ENCODE peak calls at places on chromosome 22, in five cellular contexts. G, W, D, X and A are unnamed samples.

GRCh38 chr22:23251445-23252093 is 71.3 kb downstream of the BCR start:
- DNase-seq in X (no peak), W (peak), D (peak), G (peak), A (no peak)

GRCh38 chr22:41445171-41446056 is 1.2 kb downstream of the TOB2 start:
- DNase-seq in X (no peak), W (no peak), D (peak), G (no peak), A (no peak)

GRCh38 chr22:19872779-19873137 is 18.1 kb upstream of the GNB1L start:
- DNase-seq in W (no peak), D (no peak), X (no peak), G (no peak), A (no peak)

GRCh38 chr22:19891350-19892248 is 36.9 kb upstream of the GNB1L start:
- DNase-seq in G (peak), W (no peak), X (no peak), D (peak), A (peak)

GRCh38 chr22:30822216-30823014 is 127.7 kb downstream of the OSBP2 start:
- DNase-seq in D (no peak), X (no peak), G (no peak), W (no peak), A (peak)

GRCh38 chr22:22748297-22748743 is 103.9 kb downstream of the GGTLC2 start:
- DNase-seq in G (peak), D (peak), X (no peak), W (no peak), A (peak)

GRCh38 chr22:23922921-23923320 is 28.7 kb downstream of the MIF start:
- DNase-seq in D (no peak), X (no peak), G (peak), W (no peak), A (no peak)

GRCh38 chr22:41274856-41275255 is 11.1 kb downstream of the RANGAP1 start:
- DNase-seq in X (no peak), D (no peak), W (no peak), G (no peak), A (no peak)

GRCh38 chr22:46027219-46028068 is 50.5 kb upstream of the WNT7B start:
- DNase-seq in W (no peak), D (peak), G (peak), X (no peak), A (no peak)

GRCh38 chr22:46090051-46090591 is 60.2 kb upstream of the PPARA start:
- DNase-seq in X (no peak), W (no peak), D (no peak), G (no peak), A (no peak)

GRCh38 chr22:47206185-47206584 is 443.7 kb downstream of the TBC1D22A start:
- DNase-seq in G (no peak), W (no peak), D (no peak), X (no peak), A (no peak)

GRCh38 chr22:36056980-36057379 is 28.4 kb upstream of the RBFOX2 start:
- DNase-seq in D (no peak), X (no peak), G (no peak), W (no peak), A (no peak)

GRCh38 chr22:35477911-35478582 is 62.6 kb upstream of the RASD2 start:
- DNase-seq in W (peak), G (no peak), D (peak), X (no peak), A (peak)

DNA sequence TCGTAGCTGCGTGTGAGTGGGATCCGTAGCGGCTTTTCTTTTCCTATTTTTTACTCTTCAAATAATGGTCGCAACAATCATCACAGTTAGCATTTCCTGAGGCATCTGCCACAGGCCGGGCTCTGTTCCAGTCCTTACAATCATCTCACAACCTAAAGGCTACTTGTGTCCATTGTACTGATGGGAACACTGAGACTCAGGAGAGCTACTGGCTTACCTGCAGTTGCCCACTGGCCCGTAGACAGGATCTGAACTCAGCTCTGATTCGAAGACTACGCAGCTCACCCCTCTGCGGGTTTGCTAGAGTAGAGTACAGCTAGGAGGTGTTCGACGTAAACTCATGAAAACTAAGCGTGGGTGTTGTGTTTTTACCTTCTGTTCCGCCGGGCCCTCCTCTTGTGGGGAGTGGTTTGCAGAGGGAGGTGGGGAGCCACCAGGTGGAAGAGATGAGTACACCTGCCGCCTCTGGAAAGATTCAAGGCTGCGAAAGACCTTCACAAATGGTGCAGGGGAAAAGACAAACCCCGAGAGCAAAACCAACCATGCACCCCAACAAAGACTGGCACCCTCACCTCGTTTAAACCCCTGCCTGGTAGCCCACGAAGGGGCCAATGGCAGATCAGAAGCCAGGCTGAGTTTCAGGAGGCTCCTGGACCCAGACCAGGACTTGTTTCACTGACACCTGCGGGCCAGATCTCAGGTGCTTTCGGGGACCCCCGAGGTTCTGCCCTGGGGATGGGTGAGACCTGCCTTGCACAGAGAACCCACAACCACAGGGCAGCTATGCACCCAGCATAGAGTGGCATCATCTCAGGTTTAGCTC is 18.3 kb upstream of the RFPL3 start:
- DNase-seq in D (no peak), X (no peak), W (no peak), G (no peak), A (no peak)
- TF ChIP-seq SMC3 in D (no peak), X (no peak), W (no peak), G (no peak), A (no peak)

DNA sequence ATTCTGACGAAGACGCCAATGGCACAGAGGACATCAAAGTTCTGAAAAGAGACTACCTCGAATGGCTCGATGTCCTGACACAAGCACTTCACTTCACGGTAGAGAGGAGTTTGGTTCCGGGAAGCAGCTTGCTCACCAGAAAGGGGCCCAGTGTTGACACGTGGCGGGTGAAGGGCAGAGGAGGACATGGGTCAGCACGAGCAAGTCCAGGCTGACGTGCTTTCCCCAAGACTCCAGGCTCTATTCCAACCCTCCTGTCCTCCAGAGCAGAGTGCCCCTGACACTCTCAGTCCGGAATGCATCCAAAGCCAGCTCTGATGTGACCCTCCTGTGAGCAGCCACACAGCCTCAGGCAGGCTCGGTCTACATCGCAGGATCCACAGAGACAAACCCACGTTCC is 77.5 kb upstream of the BID start:
- DNase-seq in X (no peak), D (no peak), W (no peak), G (no peak), A (no peak)
- TF ChIP-seq EP300 in X (no peak), D (no peak), W (no peak), G (no peak), A (no peak)

DNA sequence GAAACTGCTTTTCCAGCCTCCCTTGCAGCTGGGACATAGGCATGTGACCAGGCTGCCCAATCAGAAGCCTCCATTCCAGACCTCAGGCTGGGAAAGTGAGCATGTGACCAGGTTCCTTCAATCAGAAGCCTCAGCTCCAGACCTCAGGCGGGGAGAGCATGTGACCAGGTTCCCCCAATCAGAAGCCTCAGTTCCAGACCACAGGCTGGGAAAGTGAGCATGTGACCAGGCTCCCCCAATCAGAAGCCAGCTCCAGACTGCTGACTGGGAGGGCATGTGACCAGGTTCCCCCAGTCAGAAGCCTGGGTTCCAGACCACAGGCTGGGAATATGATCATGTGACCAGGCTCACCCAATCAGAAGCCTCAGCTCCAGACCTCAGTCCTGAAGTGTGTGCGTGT is 11.7 kb upstream of the IL2RB start:
- DNase-seq in W (peak), X (no peak), D (peak), G (peak), A (no peak)
- TF ChIP-seq SMC3 in W (no peak), X (no peak), D (no peak), G (no peak), A (no peak)

GRCh38 chr22:39298194-39298987 is 21.0 kb downstream of the RPL3 start:
- DNase-seq in X (no peak), G (no peak), D (no peak), W (no peak), A (no peak)
- TF ChIP-seq EP300 in X (no peak), G (no peak), D (no peak), W (no peak), A (no peak)

DNA sequence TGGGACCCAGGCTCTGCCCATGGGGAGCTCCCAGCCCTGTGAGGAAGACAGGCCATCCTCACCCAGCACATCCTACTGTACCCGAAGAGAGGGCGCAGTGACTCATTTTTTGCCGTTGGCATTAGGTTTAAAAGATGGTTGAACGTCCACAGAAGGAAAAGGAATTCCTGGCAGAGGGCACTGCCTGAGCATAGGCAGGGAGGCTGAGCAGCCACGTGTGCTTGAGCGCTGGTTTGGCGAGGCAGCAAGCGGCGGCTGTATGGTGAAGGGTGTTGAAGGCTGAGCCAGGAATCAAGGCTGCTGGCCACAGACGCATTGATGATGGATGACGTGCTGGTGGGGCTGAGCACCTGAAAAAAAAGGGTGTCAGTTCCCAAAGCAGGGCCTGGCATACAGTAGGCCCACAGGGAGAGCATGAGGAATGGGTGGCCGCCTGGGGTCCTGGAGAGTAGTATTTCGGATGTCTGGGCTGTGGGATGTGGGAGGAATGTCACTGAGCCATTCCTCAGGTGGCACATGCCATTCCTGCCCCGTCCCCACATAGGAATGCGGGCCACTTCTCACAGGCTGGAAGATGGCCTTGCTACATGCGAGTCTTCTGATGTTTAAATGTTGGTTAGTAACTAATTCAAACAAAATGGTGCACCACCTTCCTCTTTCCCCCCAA is 112.5 kb downstream of the KIAA1671 start:
- DNase-seq in D (no peak), G (no peak), X (no peak), W (no peak), A (no peak)
- TF ChIP-seq SMC3 in D (no peak), G (no peak), X (no peak), W (no peak), A (no peak)

GRCh38 chr22:18056802-18057474 is 20.9 kb upstream of the PEX26 start:
- DNase-seq in G (no peak), D (no peak), X (peak), W (no peak), A (no peak)

GRCh38 chr22:18056161-18056666 is 21.6 kb upstream of the PEX26 start:
- DNase-seq in G (peak), X (no peak), W (no peak), D (peak), A (peak)

GRCh38 chr22:18058770-18059169 is 19.0 kb upstream of the PEX26 start:
- DNase-seq in D (no peak), G (no peak), W (no peak), X (no peak), A (no peak)

GRCh38 chr22:18059473-18059872 is 18.3 kb upstream of the PEX26 start:
- DNase-seq in D (no peak), W (no peak), G (no peak), X (no peak), A (no peak)

GRCh38 chr22:18057568-18058209 is 20.1 kb upstream of the PEX26 start:
- DNase-seq in D (peak), W (peak), X (peak), G (peak), A (no peak)
- TF ChIP-seq EP300 in D (no peak), W (no peak), X (peak), G (no peak), A (peak)

GRCh38 chr22:50190182-50190951 is 4.7 kb downstream of the TRABD start:
- DNase-seq in X (peak), W (peak), G (no peak), D (peak), A (peak)

GRCh38 chr22:50191041-50191740 is 5.5 kb downstream of the TRABD start:
- DNase-seq in D (no peak), G (no peak), X (peak), W (no peak), A (peak)

GRCh38 chr22:50193621-50194020 is 7.2 kb upstream of the SELENOO start:
- DNase-seq in X (no peak), G (no peak), D (no peak), W (no peak), A (no peak)

GRCh38 chr22:50192825-50193204 is 7.1 kb downstream of the TRABD start:
- DNase-seq in W (no peak), D (no peak), G (no peak), X (no peak), A (no peak)

DNA sequence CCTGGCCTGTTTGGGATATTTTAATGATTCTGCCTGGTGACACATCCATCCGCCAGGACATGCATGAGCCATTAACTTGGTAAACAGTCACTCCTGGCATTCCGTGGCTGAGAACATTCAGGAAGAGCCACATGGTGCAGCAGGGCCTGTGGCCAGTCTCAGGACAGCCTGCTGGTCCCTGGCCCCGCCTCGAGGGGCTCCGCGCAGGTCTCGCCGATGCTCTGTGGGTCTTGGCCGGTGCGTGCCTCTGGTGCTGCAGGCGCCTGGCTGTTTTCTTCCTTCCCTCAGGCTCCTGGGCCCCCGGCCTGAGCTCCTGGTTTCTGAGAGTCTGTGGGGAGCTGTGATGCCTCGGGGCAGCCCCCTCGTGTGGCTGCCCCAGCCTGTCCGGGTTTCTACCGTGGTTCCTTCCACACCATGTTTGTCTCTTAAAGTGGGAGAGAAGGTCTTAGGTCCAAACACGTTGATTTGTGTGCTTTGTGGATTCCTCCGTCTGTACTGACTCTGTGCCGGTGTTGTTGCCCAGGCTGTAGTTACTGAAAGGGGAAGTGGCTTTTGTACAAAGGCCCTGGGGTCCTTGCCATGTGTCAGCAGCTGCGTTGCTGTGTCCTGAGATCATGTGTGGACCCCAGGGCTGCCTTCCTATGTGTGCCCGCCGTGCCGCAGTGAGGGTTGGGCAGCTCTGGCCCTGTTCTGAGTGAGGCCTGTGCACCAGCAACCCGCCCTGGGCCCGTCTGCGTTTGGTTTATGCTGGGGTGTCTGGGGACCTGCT is 6.5 kb downstream of the TRABD start:
- DNase-seq in X (no peak), D (no peak), W (no peak), G (no peak), A (no peak)
- TF ChIP-seq SMC3 in X (no peak), D (no peak), W (no peak), G (no peak), A (no peak)

GRCh38 chr22:28053871-28054621 is 135.0 kb upstream of the PITPNB start:
- DNase-seq in X (no peak), D (no peak), G (no peak), W (no peak), A (no peak)

GRCh38 chr22:28051787-28052356 is 132.8 kb upstream of the PITPNB start:
- DNase-seq in G (peak), X (no peak), W (peak), D (peak), A (peak)

GRCh38 chr22:28048529-28048928 is 129.5 kb upstream of the PITPNB start:
- DNase-seq in G (no peak), X (no peak), D (no peak), W (no peak), A (no peak)

GRCh38 chr22:28052818-28053217 is 133.8 kb upstream of the PITPNB start:
- DNase-seq in X (no peak), G (no peak), D (no peak), W (no peak), A (no peak)

DNA sequence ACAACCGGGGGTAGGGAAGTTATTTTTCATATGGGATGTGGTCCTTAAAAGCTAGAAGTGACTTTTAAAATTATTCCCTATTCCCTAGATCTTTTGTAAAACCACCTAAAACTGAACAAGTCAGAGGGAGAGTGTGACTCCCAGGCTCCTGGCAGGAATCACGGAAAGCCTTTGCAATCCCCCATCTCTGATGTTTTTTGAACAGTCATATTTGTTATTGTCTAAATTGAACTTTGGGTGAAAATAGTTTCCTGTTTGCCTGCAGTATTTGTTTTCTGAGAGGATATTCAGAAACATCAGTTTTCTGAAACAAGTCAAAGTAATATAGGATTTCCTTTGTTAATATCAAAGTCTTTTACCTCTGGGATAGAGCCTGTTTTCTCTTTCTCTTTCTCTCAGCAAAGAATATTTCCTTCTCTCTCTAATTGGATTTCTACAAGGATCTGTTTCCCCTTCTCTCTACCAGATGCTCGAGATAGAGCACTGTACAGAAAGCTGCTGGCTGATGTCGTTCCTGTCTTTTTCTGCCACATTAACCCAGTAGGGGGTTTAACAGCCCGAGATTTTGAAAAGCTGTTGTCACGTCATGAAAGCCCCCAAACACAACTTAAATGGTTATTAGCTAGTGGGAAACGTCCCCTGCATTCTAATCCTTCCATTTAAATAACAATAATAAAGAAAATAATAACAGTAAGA is 132.2 kb upstream of the PITPNB start:
- DNase-seq in G (no peak), W (no peak), X (no peak), D (no peak), A (no peak)
- TF ChIP-seq EP300 in G (no peak), W (no peak), X (no peak), D (no peak), A (no peak)

GRCh38 chr22:18068991-18069390 is 8.8 kb upstream of the PEX26 start:
- DNase-seq in W (no peak), D (no peak), G (no peak), X (no peak), A (no peak)

GRCh38 chr22:18068381-18068988 is 9.3 kb upstream of the PEX26 start:
- DNase-seq in G (peak), X (no peak), D (no peak), W (no peak), A (no peak)

GRCh38 chr22:18070041-18070440 is 7.7 kb upstream of the PEX26 start:
- DNase-seq in W (no peak), D (no peak), G (no peak), X (no peak), A (no peak)

GRCh38 chr22:18071968-18072310 is 5.9 kb upstream of the PEX26 start:
- DNase-seq in G (no peak), W (no peak), D (no peak), X (no peak), A (no peak)

DNA sequence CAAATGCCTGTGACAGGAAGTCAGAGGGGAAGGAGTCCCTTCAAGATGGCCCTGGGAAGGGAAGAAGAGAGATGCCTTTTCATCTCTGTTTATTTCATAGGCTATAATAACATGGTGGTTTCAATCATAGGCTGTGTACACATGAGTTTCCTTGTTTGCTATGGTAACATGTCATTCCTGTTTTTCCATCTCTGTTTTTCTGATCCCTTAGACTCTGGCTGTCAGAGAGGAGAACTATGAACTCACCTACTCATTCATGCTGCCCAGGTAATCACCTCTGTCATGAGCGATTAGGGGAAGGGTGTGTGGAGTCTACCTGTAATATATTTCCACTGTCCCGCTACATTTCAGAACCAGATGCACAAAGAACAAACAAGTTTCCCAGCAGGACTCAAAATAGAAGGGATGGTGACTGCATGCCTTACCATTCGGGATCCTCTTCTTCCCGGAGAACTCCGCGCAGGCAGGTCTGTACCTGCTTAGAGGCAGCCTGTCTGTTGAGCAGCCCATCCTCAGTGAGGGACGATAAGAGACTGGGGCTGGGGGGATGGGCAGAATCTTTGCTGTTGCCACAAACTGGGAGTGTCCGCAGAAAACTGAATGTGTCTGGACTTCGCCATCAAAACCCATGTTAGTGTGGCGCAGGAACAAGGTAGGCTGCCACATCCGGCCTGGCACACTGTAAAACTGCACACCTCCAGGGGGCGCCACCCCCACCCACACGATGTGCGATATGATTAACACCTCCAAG is 7.1 kb upstream of the PEX26 start:
- DNase-seq in D (no peak), W (no peak), G (peak), X (no peak), A (no peak)
- TF ChIP-seq SMC3 in D (no peak), W (no peak), G (no peak), X (no peak), A (no peak)